ENCODE peak calls at places on chromosomes 4 and X, in six cellular contexts. A is hepatocyte; I is lower lobe of right lung; X is CD4-positive, alpha-beta memory T cell; U is left lung; R is K562. Y is an unnamed sample.

GRCh38 chr4:164204434-164204833 is 549.5 kb upstream of the SMIM31 start:
- DNase-seq in A (peak; percentile 13), I (no peak), X (no peak), U (no peak), R (no peak), Y (no peak)

GRCh38 chr4:121688261-121688660 is 8.5 kb downstream of the ANXA5 start:
- DNase-seq in A (no peak), I (no peak), X (no peak), U (no peak), R (no peak), Y (no peak)

GRCh38 chr4:169756971-169757574 is 671 bp downstream of the HPF1 start:
- DNase-seq in A (no peak), I (no peak), X (no peak), U (no peak), R (no peak), Y (no peak)

GRCh38 chr4:55635760-55636621 is at the start of gene NMU:
- DNase-seq in A (peak; percentile 67), I (peak; percentile 78), X (peak; percentile 37), U (peak; percentile 61), R (peak; percentile 63), Y (no peak)

GRCh38 chr4:67853336-67853735 is 30.5 kb downstream of the TMPRSS11D start:
- DNase-seq in A (no peak), I (peak; percentile 45), X (no peak), U (peak; percentile 37), R (no peak), Y (no peak)

GRCh38 chr4:10737335-10737734 is 52.8 kb upstream of the CLNK start:
- DNase-seq in A (no peak), I (no peak), X (no peak), U (no peak), R (no peak), Y (no peak)

GRCh38 chrX:18426004-18426320 is 554 bp downstream of the CDKL5 start:
- DNase-seq in A (no peak), I (no peak), X (no peak), U (no peak), R (no peak), Y (no peak)

GRCh38 chr4:184401397-184402171 is 72.8 kb downstream of the IRF2 start:
- DNase-seq in A (no peak), I (no peak), X (no peak), U (no peak), R (no peak), Y (no peak)

GRCh38 chr4:60366661-60367060 is 833.5 kb upstream of the ADGRL3 start:
- DNase-seq in A (no peak), I (no peak), X (no peak), U (no peak), R (no peak), Y (no peak)

GRCh38 chrX:118901991-118902390 is 72.4 kb upstream of the LONRF3 start:
- DNase-seq in A (no peak), I (no peak), X (no peak), U (no peak), R (no peak), Y (no peak)

GRCh38 chr4:25767877-25768475 is 94.8 kb downstream of the SEL1L3 start:
- DNase-seq in A (peak; percentile 85), I (no peak), X (no peak), U (peak; percentile 49), R (peak; percentile 29), Y (peak; percentile 65)

GRCh38 chr4:61335364-61335763 is 135.2 kb downstream of the ADGRL3 start:
- DNase-seq in A (no peak), I (no peak), X (no peak), U (no peak), R (no peak), Y (no peak)

DNA sequence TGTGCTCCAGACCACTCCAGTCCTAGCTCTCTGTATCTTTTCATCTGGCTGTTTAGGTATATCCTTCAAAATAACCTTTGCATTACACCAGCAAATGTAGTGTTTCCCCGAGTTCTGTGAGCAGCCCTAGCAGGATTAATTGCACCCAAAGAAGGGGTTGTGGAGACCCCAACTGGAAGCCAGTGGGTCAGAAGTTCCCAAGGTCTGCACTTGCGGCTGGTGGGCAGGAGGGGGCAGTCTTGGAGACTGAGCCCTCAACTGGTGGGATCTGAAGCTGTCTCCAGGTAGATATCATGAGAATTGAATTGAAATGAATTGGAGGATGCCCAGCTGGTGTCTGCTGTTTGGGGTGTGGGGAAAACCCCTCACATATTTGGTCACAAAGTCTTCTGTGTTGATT is 1485.3 kb upstream of the TENM3 start:
- DNase-seq in A (no peak), I (no peak), X (no peak), U (no peak), R (no peak), Y (no peak)
- H3K4me3 ChIP-seq in A (no peak overlapping the region), I (no peak overlapping the region), X (no peak overlapping the region), U (no peak overlapping the region), R (no peak overlapping the region), Y (no peak overlapping the region)

GRCh38 chr4:109425405-109425804 is 8.2 kb upstream of the SEC24B start:
- DNase-seq in A (no peak), I (no peak), X (no peak), U (no peak), R (no peak), Y (no peak)

GRCh38 chr4:109432203-109432602 is 1.4 kb upstream of the SEC24B start:
- DNase-seq in A (no peak), I (no peak), X (no peak), U (no peak), R (no peak), Y (no peak)

GRCh38 chr4:109432676-109433075 is 939 bp upstream of the SEC24B start:
- DNase-seq in A (peak; percentile 57), I (no peak), X (no peak), U (no peak), R (no peak), Y (no peak)

GRCh38 chr4:109433281-109434006 is at the start of gene SEC24B:
- DNase-seq in A (peak; percentile 91), I (peak; percentile 96), X (peak; percentile 91), U (peak; percentile 95), R (peak; percentile 85), Y (peak; percentile 84)

DNA sequence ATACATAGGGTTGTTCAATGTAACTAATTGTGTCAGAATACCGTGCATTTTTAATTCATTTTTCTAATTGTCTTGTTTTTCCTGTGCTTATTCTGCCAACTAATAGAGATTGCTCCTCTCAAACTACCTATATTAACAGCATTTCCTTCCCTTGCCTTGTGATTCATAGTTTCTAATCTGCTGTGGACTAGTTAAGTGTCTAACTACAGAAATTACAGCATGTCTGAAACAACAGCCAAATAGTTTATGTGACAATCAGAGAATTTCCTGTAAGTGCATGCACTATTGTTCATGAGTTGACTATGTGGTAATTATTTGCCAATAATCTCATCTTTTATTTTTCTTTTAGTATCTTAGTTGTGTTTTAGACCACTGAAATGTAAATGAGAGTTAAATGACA is 4.1 kb upstream of the SEC24B start:
- DNase-seq in A (no peak), I (no peak), X (no peak), U (no peak), R (no peak), Y (no peak)
- H3K27ac ChIP-seq in A (no peak overlapping the region), I (no peak overlapping the region), X (no peak overlapping the region), U (no peak overlapping the region), R (no peak overlapping the region), Y (no peak overlapping the region)

DNA sequence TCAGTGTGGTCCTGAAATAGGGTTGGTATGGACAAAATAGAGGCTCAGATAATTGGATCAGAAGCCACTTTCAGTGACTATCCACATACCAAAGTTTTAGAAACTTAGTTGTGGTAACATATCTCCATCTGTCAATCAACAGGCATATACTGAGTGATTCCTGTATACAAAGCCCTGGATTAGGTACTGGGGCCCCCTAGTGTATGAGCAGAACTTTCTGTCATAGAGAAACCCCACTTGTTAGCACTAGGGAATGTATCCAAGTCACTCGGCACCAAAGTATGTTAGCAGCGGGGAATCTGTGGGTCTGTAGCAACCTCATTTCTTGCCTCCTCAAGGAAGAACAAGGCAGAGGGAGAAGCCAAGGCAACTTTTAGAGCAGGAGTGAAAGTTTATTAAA is 50.7 kb downstream of the MAP7D3 start:
- DNase-seq in A (no peak), I (no peak), X (no peak), U (no peak), R (peak; percentile 47), Y (no peak)
- H3K4me1 ChIP-seq in A (no peaks in the 10 kb centered on the region), I (peaks cover 35% of the 10 kb centered on the region), X (peaks cover 37% of the 10 kb centered on the region), U (peaks cover 10% of the 10 kb centered on the region), R (no peaks in the 10 kb centered on the region), Y (peaks cover 45% of the 10 kb centered on the region)

GRCh38 chr4:183401473-183401872 is 43.0 kb upstream of the CDKN2AIP start:
- DNase-seq in A (no peak), I (no peak), X (no peak), U (no peak), R (no peak), Y (no peak)
- H3K4me3 ChIP-seq in A (no peak overlapping the region), I (no peak overlapping the region), X (no peak overlapping the region), U (no peak overlapping the region), R (no peak overlapping the region), Y (no peak overlapping the region)

Y was measured in right atrium auricular region.